ENCODE peak calls at places on chromosomes 1 and 21, in nine cellular contexts. Y is OCI-LY7, K is H1, R is HCT116, Z is heart left ventricle, Q is cardiac muscle cell, T is hepatocyte, J is left lung, S is IMR-90. A is an unnamed sample.

GRCh38 chr1:151986501-151987190 is 7.0 kb downstream of the S100A10 start:
- DNase-seq in Y (no peak), K (no peak), Z (no peak), T (no peak), J (no peak), R (no peak), Q (no peak), S (no peak), A (no peak)

GRCh38 chr1:30191154-30191702 is 532.2 kb downstream of the MATN1 start:
- DNase-seq in Q (peak), S (peak), R (peak), Z (no peak), K (peak), T (peak), J (peak), Y (peak), A (peak)

GRCh38 chr1:159823401-159823800 is 3.3 kb upstream of the SLAMF8 start:
- DNase-seq in Y (no peak), R (no peak), Z (no peak), J (no peak), K (no peak), Q (no peak), S (no peak), T (no peak), A (no peak)

GRCh38 chr21:14753466-14754258 is 207.5 kb upstream of the SAMSN1 start:
- DNase-seq in R (no peak), Y (no peak), S (no peak), J (no peak), K (no peak), Z (no peak), T (no peak), Q (no peak), A (no peak)

GRCh38 chr1:18750600-18750999 is 108.9 kb downstream of the TAS1R2 start:
- DNase-seq in Q (no peak), K (no peak), J (no peak), R (no peak), Y (no peak), T (no peak), S (no peak), Z (no peak), A (no peak)

GRCh38 chr1:96361961-96362360 is 359.6 kb upstream of the PTBP2 start:
- DNase-seq in Y (no peak), S (no peak), J (no peak), Q (peak), K (no peak), Z (no peak), R (no peak), T (no peak), A (no peak)

GRCh38 chr1:181166377-181167196 is 78.1 kb downstream of the IER5 start:
- DNase-seq in R (peak), Q (peak), T (peak), S (peak), J (peak), Z (peak), Y (peak), K (peak), A (peak)

GRCh38 chr1:173870252-173871075 is 2.3 kb downstream of the ZBTB37 start:
- DNase-seq in Q (no peak), K (no peak), Y (peak), R (no peak), J (no peak), Z (no peak), T (no peak), S (no peak), A (no peak)

GRCh38 chr1:21647431-21648373 is 21.5 kb downstream of the RAP1GAP start:
- DNase-seq in Y (peak), Q (peak), J (no peak), K (peak), R (peak), S (peak), T (peak), Z (peak), A (no peak)

GRCh38 chr1:242467556-242468145 is 56.8 kb downstream of the PLD5 start:
- DNase-seq in Y (peak), J (no peak), Z (peak), K (peak), T (peak), S (peak), R (peak), Q (peak), A (peak)

GRCh38 chr1:170221031-170221430 is 75.3 kb downstream of the NTMT2 start:
- DNase-seq in S (no peak), T (peak), Q (peak), Y (no peak), R (no peak), Z (peak), J (no peak), K (no peak), A (no peak)

DNA sequence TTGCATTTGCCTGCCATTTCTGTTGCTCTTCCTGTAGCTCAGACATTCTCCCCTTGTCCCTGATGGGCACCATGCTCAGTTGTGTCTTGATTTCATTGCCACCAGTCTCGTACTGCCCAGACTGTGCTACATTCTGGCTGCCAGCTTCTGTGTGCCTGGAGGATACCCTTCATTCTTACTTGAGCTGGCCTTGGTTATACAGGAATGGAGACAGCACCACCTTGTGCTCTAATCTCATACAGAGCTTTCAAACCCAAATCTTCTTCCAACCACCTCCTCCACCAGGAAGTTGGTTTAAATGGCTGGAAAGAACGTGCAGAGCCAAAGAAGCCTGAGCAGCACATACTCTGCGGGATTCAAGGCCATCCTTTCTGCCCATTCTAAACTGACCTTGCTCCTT is 165.3 kb downstream of the SLC35F3 start:
- DNase-seq in S (no peak), Q (no peak), J (no peak), Y (no peak), K (no peak), Z (no peak), T (no peak), R (no peak), A (no peak)
- TF ChIP-seq CTCF in S (no peak), Q (no peak), J (no peak), Y (peak), K (peak), Z (no peak), T (peak), R (peak), A (peak)

GRCh38 chr1:39753132-39754025 is 14.7 kb downstream of the PPIE start:
- DNase-seq in T (no peak), S (no peak), K (no peak), Z (no peak), J (no peak), Q (no peak), R (no peak), Y (no peak), A (no peak)
- H3K27ac ChIP-seq in T (no peak), S (no peak), K (no peak), Z (no peak), J (no peak), Q (no peak), R (no peak), Y (no peak), A (no peak)

GRCh38 chr1:153397924-153398651 is 7.2 kb upstream of the S100A8 start:
- DNase-seq in T (no peak), Y (no peak), K (peak), R (no peak), J (no peak), Z (no peak), Q (no peak), S (no peak), A (no peak)

GRCh38 chr1:153399401-153400055 is 8.7 kb upstream of the S100A8 start:
- DNase-seq in R (no peak), Y (no peak), T (no peak), K (peak), Q (no peak), S (no peak), Z (no peak), J (no peak), A (no peak)

GRCh38 chr1:153401461-153401860 is 10.6 kb upstream of the S100A8 start:
- DNase-seq in S (no peak), K (peak), Q (no peak), Y (no peak), T (no peak), J (no peak), Z (no peak), R (no peak), A (no peak)

GRCh38 chr1:153402226-153402625 is 11.4 kb upstream of the S100A8 start:
- DNase-seq in K (peak), S (no peak), T (no peak), Y (no peak), J (no peak), R (no peak), Z (no peak), Q (no peak), A (no peak)

DNA sequence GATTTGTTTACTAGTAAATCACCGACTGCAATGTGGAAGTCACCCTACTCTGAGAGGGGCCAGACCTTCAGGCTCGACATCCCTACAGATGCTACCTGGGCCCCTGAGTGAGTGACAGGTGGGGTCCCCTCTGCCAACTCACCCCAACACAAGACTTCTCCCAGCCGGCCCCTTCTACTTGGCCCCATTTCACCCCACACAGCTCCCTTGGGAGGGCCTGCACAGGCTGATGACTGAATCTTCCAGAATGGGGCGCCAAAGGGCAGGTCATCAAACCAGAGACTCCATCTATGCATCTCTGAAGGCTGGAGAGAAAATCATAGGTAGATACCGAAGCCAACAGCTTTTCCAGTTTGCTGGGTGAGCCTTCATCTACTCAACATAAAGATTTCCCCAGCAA is 9.4 kb upstream of the S100A8 start:
- DNase-seq in Q (peak), R (no peak), J (no peak), Y (no peak), S (no peak), T (no peak), Z (no peak), K (peak), A (no peak)
- TF ChIP-seq CTCF in Q (peak), R (no peak), J (no peak), Y (peak), S (peak), T (no peak), Z (no peak), K (peak), A (peak)

DNA sequence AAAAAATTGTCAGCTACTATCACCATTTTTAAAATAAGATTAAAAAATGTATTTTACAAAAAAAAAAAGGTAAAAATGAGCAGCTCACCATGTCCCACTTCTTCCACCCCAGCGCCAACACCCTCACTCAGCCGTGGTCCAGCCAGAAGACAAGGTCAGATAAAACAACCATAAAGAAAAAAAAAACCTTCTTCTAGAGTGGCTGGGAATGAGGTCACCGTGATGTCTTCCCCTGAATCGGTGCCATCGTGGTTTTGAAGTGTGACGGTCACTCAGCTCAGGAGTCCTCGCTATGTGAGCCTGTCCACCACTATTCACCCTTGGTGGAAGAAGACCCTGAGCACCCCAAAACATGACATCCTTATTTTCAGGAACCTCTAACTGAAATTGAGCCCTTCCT is 38.1 kb downstream of the B3GALT5 start:
- DNase-seq in Z (no peak), J (no peak), R (no peak), S (no peak), Y (no peak), Q (no peak), T (no peak), K (no peak), A (no peak)
- H3K27ac ChIP-seq in Z (no peak), J (no peak), R (no peak), S (no peak), Y (no peak), Q (no peak), T (no peak), K (no peak), A (no peak)

GRCh38 chr1:71357708-71358107 is 276.9 kb upstream of the ZRANB2 start:
- DNase-seq in Q (peak), J (no peak), T (no peak), Y (no peak), S (no peak), Z (no peak), R (no peak), K (peak), A (no peak)
- TF ChIP-seq CTCF in Q (peak), J (no peak), T (no peak), Y (no peak), S (no peak), Z (no peak), R (no peak), K (peak), A (no peak)

GRCh38 chr1:178724734-178725602 is at the start of gene RALGPS2:
- DNase-seq in Z (peak), S (peak), R (no peak), J (peak), Y (peak), Q (peak), K (peak), T (peak), A (peak)
- H3K27ac ChIP-seq in Z (peak), S (peak), R (peak), J (peak), Y (peak), Q (peak), K (peak), T (peak), A (peak)